ENCODE peak calls at places on chromosome 7, in four cellular contexts. H is IMR-90, C is heart left ventricle, J is esophagus squamous epithelium. P is an unnamed sample.

GRCh38 chr7:156651472-156651871 is 10.9 kb downstream of the RNF32 start:
- DNase-seq in H (peak; percentile 34), C (no peak), J (no peak), P (no peak)

GRCh38 chr7:105890290-105890997 is 14.0 kb upstream of the ATXN7L1 start:
- DNase-seq in H (peak; percentile 45), C (no peak), J (no peak), P (no peak)

GRCh38 chr7:150359007-150359917 is 9.4 kb upstream of the REPIN1 start:
- DNase-seq in H (no peak), C (no peak), J (no peak), P (no peak)

GRCh38 chr7:86407291-86407690 is 236.4 kb upstream of the GRM3 start:
- DNase-seq in H (no peak), C (no peak), J (no peak), P (no peak)

GRCh38 chr7:115216652-115217051 is 294.8 kb downstream of the MDFIC start:
- DNase-seq in H (peak; percentile 24), C (no peak), J (no peak), P (no peak)

GRCh38 chr7:80905334-80905733 is 13.5 kb downstream of the SEMA3C start:
- DNase-seq in H (no peak), C (no peak), J (no peak), P (no peak)

GRCh38 chr7:31950101-31950755 is 120.0 kb downstream of the PDE1C start:
- DNase-seq in H (peak; percentile 53), C (no peak), J (no peak), P (no peak)

GRCh38 chr7:39414669-39415035 is 151.6 kb upstream of the YAE1 start:
- DNase-seq in H (no peak), C (no peak), J (no peak), P (no peak)

GRCh38 chr7:129914536-129915272 is 38.1 kb downstream of the UBE2H start:
- DNase-seq in H (no peak), C (no peak), J (no peak), P (no peak)

GRCh38 chr7:38309555-38309954 is 36.1 kb upstream of the TARP start:
- DNase-seq in H (no peak), C (no peak), J (no peak), P (no peak)

GRCh38 chr7:44325811-44326241 is 432 bp upstream of the CAMK2B start:
- DNase-seq in H (no peak), C (no peak), J (no peak), P (no peak)

GRCh38 chr7:151459726-151460473 is 20.0 kb upstream of the CRYGN start:
- DNase-seq in H (peak; percentile 86), C (peak; percentile 77), J (no peak), P (peak; percentile 96)
- TF ChIP-seq CTCF in H (peak; percentile 50), C (peak; percentile 5), J (no peak), P (no peak)

GRCh38 chr7:76259124-76260086 is 43.1 kb upstream of the HSPB1 start:
- DNase-seq in H (no peak), C (no peak), J (no peak), P (no peak)
- H3K4me3 ChIP-seq in H (no peak overlapping the region), C (peak overlapping the region; percentile 29), J (peak overlapping the region; percentile 55), P (no peak overlapping the region)

GRCh38 chr7:2802504-2803341 is 41.4 kb downstream of the GNA12 start:
- DNase-seq in H (peak; percentile 72), C (peak; percentile 48), J (no peak), P (peak; percentile 80)

GRCh38 chr7:2803342-2803692 is 40.8 kb downstream of the GNA12 start:
- DNase-seq in H (no peak), C (no peak), J (no peak), P (no peak)

GRCh38 chr7:2803755-2804154 is 40.4 kb downstream of the GNA12 start:
- DNase-seq in H (no peak), C (no peak), J (no peak), P (no peak)

GRCh38 chr7:2805213-2806003 is 38.7 kb downstream of the GNA12 start:
- DNase-seq in H (no peak), C (no peak), J (no peak), P (peak; percentile 48)

DNA sequence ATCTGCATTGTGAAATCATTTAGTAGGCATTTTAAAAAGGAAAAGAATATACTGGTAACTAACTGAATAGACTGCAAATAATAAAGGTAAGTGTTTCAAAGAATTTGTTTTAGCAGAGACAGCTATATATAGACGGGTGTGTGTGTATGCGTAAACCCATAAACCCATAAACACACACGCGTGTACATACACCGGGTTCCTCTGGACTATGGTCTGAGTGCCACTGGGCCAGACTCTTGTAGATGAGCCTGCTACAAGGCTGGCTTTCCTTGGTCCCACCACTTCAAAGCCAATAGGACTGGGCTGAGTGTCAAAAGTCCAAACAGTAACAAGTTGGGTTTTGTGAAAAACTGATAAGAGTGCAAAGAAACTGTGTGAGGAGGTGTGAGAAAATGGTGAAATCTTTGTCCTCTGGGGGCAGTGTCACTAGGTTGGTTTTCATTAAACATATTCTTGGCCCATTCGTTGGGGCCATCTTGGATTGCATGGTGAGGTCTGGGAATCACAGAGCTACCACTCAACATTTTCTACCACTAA is 39.8 kb downstream of the GNA12 start:
- DNase-seq in H (no peak), C (no peak), J (no peak), P (no peak)
- TF ChIP-seq CTCF in H (peak; percentile 4), C (no peak), J (no peak), P (no peak)

GRCh38 chr7:110595694-110596093 is 495.2 kb upstream of the LRRN3 start:
- DNase-seq in H (no peak), C (no peak), J (no peak), P (no peak)

GRCh38 chr7:110591341-110591740 is 499.6 kb upstream of the LRRN3 start:
- DNase-seq in H (peak; percentile 74), C (no peak), J (no peak), P (no peak)

GRCh38 chr7:110587294-110587693 is 503.6 kb upstream of the LRRN3 start:
- DNase-seq in H (no peak), C (no peak), J (no peak), P (no peak)

GRCh38 chr7:110590415-110590814 is 500.5 kb upstream of the LRRN3 start:
- DNase-seq in H (no peak), C (no peak), J (no peak), P (no peak)

DNA sequence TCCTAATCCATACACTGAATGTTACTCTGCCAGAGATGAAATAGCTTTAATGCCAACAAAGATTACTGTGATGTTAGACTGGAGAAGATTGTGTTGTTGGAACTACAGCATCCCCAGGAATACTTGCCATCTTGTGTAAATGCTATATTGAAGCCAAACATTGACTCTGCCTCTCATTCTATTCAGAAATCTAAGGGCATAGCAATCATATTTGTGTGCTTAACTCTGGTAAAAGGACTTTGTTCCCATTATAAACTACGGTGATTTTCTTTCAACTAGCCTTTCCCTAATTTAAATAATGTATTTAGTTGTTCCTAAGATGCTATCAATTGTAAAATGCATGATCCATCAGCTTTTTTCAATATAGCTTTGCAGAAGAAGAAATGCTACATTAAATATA is 498.4 kb upstream of the LRRN3 start:
- DNase-seq in H (peak; percentile 31), C (no peak), J (no peak), P (no peak)
- H3K4me3 ChIP-seq in H (no peak overlapping the region), C (no peak overlapping the region), J (no peak overlapping the region), P (no peak overlapping the region)

GRCh38 chr7:30062587-30062986 is 34.4 kb downstream of the PLEKHA8 start:
- DNase-seq in H (peak; percentile 56), C (no peak), J (no peak), P (no peak)
- TF ChIP-seq CTCF in H (peak; percentile 77), C (peak; percentile 43), J (peak; percentile 34), P (no peak)

GRCh38 chr7:124896001-124896400 is 33.6 kb downstream of the POT1 start:
- DNase-seq in H (no peak), C (no peak), J (no peak), P (no peak)

GRCh38 chr7:124898523-124898922 is 31.1 kb downstream of the POT1 start:
- DNase-seq in H (peak; percentile 6), C (no peak), J (no peak), P (no peak)

GRCh38 chr7:124893140-124893810 is 36.4 kb downstream of the POT1 start:
- DNase-seq in H (no peak), C (no peak), J (no peak), P (no peak)
- H3K4me3 ChIP-seq in H (no peak overlapping the region), C (no peak overlapping the region), J (no peak overlapping the region), P (no peak overlapping the region)

GRCh38 chr7:95694334-95694733 is 78.0 kb upstream of the DYNC1I1 start:
- DNase-seq in H (no peak), C (no peak), J (no peak), P (no peak)
- TF ChIP-seq CTCF in H (no peak), C (no peak), J (no peak), P (no peak)